ENCODE peak calls at places on chromosomes 2 and 18, in eight cellular contexts. S is HEK293T; L is H54; I is Daoy; V is activated T-helper 1 cell treated with anti-CD3 and anti-CD28 coated beads, Interleukin-12 subunit alpha, Interleukin-12 subunit beta, Interleukin-2, Interleukin-4 antibody, amounts not matched to agents 30 ng/mL and 10 ng/mL and 1 ng/mL, durations not matched to agents 14 hours and 24 hours and 36 hours; H is RWPE1; M is head of caudate nucleus; U is cardiac fibroblast. K is an unnamed sample.

GRCh38 chr2:121333231-121333630 is 48.2 kb upstream of the TFCP2L1 start:
- DNase-seq in L (no peak), U (no peak), M (no peak), I (no peak), S (no peak), V (no peak), H (no peak), K (no peak)

GRCh38 chr2:237682901-237683670 is 55.7 kb downstream of the LRRFIP1 start:
- DNase-seq in I (no peak), U (no peak), M (no peak), S (no peak), H (peak), V (no peak), L (no peak), K (no peak)

GRCh38 chr2:109217362-109218086 is 88.5 kb downstream of the SH3RF3 start:
- DNase-seq in U (peak), S (no peak), V (no peak), L (no peak), M (no peak), H (no peak), I (peak), K (no peak)

GRCh38 chr2:24513266-24513665 is 22.2 kb downstream of the NCOA1 start:
- DNase-seq in H (no peak), U (peak), I (no peak), L (no peak), V (no peak), S (no peak), M (no peak), K (no peak)

GRCh38 chr2:231463698-231464575 is at the start of gene NCL:
- DNase-seq in V (peak), L (peak), S (peak), I (peak), U (peak), M (peak), H (peak), K (peak)

GRCh38 chr2:241071677-241072111 is 30.4 kb downstream of the MTERF4 start:
- DNase-seq in H (no peak), S (no peak), V (no peak), U (no peak), L (no peak), M (peak), I (no peak), K (no peak)

GRCh38 chr2:43707255-43707654 is 31.0 kb upstream of the C1GALT1C1L start:
- DNase-seq in H (peak), S (no peak), I (peak), M (peak), V (no peak), L (peak), U (peak), K (no peak)

GRCh38 chr2:204544961-204545860 is at the start of gene PARD3B:
- DNase-seq in M (peak), H (peak), I (peak), S (peak), L (peak), U (peak), V (peak), K (no peak)

GRCh38 chr18:59249186-59249774 is 24.0 kb downstream of the RAX start:
- DNase-seq in I (peak), U (peak), M (peak), H (peak), V (no peak), L (peak), S (peak), K (peak)

GRCh38 chr2:108377411-108377810 is 343 bp upstream of the SULT1C4 start:
- DNase-seq in U (no peak), I (no peak), V (no peak), M (no peak), H (no peak), L (no peak), S (no peak), K (no peak)

GRCh38 chr18:48848641-48849143 is 102.1 kb downstream of the SMAD7 start:
- DNase-seq in V (no peak), S (no peak), L (no peak), U (peak), H (peak), I (peak), M (no peak), K (no peak)

GRCh38 chr2:217988840-217989204 is 14.0 kb downstream of the TNS1 start:
- DNase-seq in M (no peak), V (no peak), H (no peak), L (no peak), I (no peak), U (no peak), S (no peak), K (no peak)

GRCh38 chr18:50044402-50044801 is 150.5 kb downstream of the MYO5B start:
- DNase-seq in H (no peak), U (no peak), M (no peak), L (no peak), S (no peak), V (no peak), I (no peak), K (no peak)

GRCh38 chr2:64644240-64645013 is 9.3 kb downstream of the SERTAD2 start:
- DNase-seq in H (no peak), M (peak), L (peak), U (peak), S (peak), I (peak), V (peak), K (peak)

GRCh38 chr2:65396348-65397026 is 35.9 kb downstream of the SPRED2 start:
- DNase-seq in U (peak), I (peak), V (no peak), M (no peak), H (no peak), S (no peak), L (peak), K (no peak)

GRCh38 chr2:179963626-179964025 is 43.5 kb downstream of the CWC22 start:
- DNase-seq in S (no peak), V (no peak), I (no peak), H (peak), U (peak), L (peak), M (no peak), K (no peak)

GRCh38 chr2:20525041-20526035 is 78.5 kb downstream of the RHOB start:
- DNase-seq in U (peak), I (peak), S (no peak), L (no peak), V (no peak), H (peak), M (no peak), K (no peak)

GRCh38 chr18:30485078-30485477 is 557.5 kb downstream of the DSC3 start:
- DNase-seq in L (no peak), V (no peak), S (no peak), U (no peak), H (no peak), I (no peak), M (no peak), K (no peak)

GRCh38 chr2:233679176-233679575 is 2.5 kb upstream of the UGT1A7 start:
- DNase-seq in L (no peak), S (no peak), V (no peak), H (no peak), U (peak), M (no peak), I (no peak), K (no peak)

GRCh38 chr2:223918671-223919134 is 26.4 kb downstream of the WDFY1 start:
- DNase-seq in V (no peak), S (no peak), H (no peak), L (no peak), U (no peak), I (no peak), M (no peak), K (no peak)

GRCh38 chr2:177675256-177676220 is 283.0 kb downstream of the AGPS start:
- DNase-seq in U (no peak), V (no peak), I (no peak), L (no peak), H (no peak), M (peak), S (no peak), K (no peak)

GRCh38 chr2:112021781-112022231 is 33.3 kb upstream of the TMEM87B start:
- DNase-seq in S (no peak), U (no peak), M (no peak), I (peak), H (no peak), L (peak), V (no peak), K (no peak)

GRCh38 chr18:57437433-57437781 is 2.2 kb downstream of the ONECUT2 start:
- DNase-seq in U (no peak), I (peak), V (no peak), H (no peak), S (no peak), L (no peak), M (no peak), K (no peak)

GRCh38 chr2:98763209-98763951 is 32.4 kb upstream of the MGAT4A start:
- DNase-seq in I (no peak), U (no peak), S (no peak), M (no peak), V (no peak), L (no peak), H (no peak), K (no peak)

GRCh38 chr18:48806551-48807261 is 144.1 kb downstream of the SMAD7 start:
- DNase-seq in U (no peak), V (no peak), H (peak), I (no peak), M (peak), L (no peak), S (no peak), K (no peak)

GRCh38 chr2:180722551-180723239 is 257.7 kb upstream of the UBE2E3 start:
- DNase-seq in V (no peak), I (no peak), H (no peak), U (peak), S (no peak), M (no peak), L (no peak), K (no peak)

GRCh38 chr2:37561615-37562569 is 109.5 kb downstream of the CDC42EP3 start:
- DNase-seq in I (peak), U (peak), L (peak), M (no peak), H (peak), V (no peak), S (peak), K (no peak)

GRCh38 chr2:172226244-172227061 is 123.8 kb upstream of the DLX2 start:
- DNase-seq in I (no peak), V (no peak), U (no peak), L (no peak), M (peak), S (no peak), H (peak), K (no peak)

GRCh38 chr2:105188343-105188742 is 53.2 kb upstream of the GPR45 start:
- DNase-seq in S (no peak), U (no peak), I (no peak), H (no peak), V (no peak), L (no peak), M (no peak), K (no peak)

K was measured in Panc1.